ENCODE peak calls at places on chromosomes 6 and 20, in seven cellular contexts. G is neuronal stem cell, B is IMR-90, M is mesendoderm, E is OCI-LY7, T is K562, F is Karpas-422. H is an unnamed sample.

GRCh38 chr6:88921734-88922133 is 41.7 kb downstream of the RNGTT start:
- DNase-seq in G (no peak), B (no peak), M (no peak), E (no peak), T (no peak), F (no peak), H (no peak)

GRCh38 chr6:124964084-124964763 is 2.0 kb downstream of the RNF217 start:
- DNase-seq in G (no peak), B (peak; percentile 65), M (no peak), E (no peak), T (peak; percentile 20), F (no peak), H (no peak)

GRCh38 chr6:21208114-21208795 is 385.3 kb upstream of the SOX4 start:
- DNase-seq in G (no peak), B (no peak), M (no peak), E (no peak), T (no peak), F (peak; percentile 53), H (no peak)

GRCh38 chr6:16747232-16748027 is 13.8 kb downstream of the ATXN1 start:
- DNase-seq in G (no peak), B (peak; percentile 85), M (no peak), E (no peak), T (no peak), F (no peak), H (no peak)

GRCh38 chr6:158011478-158011920 is 29.8 kb downstream of the SYNJ2 start:
- DNase-seq in G (no peak), B (peak; percentile 65), M (no peak), E (no peak), T (no peak), F (no peak), H (no peak)

GRCh38 chr20:46438156-46438750 is 31.8 kb upstream of the ELMO2 start:
- DNase-seq in G (peak; percentile 15), B (peak; percentile 32), M (peak; percentile 56), E (peak; percentile 36), T (peak; percentile 32), F (peak; percentile 92), H (peak; percentile 14)

GRCh38 chr6:14453712-14454466 is 336.3 kb downstream of the CD83 start:
- DNase-seq in G (no peak), B (no peak), M (no peak), E (no peak), T (no peak), F (no peak), H (peak; percentile 32)

GRCh38 chr20:46970937-46971630 is 76.4 kb downstream of the EYA2 start:
- DNase-seq in G (peak; percentile 66), B (peak; percentile 97), M (peak; percentile 99), E (peak; percentile 72), T (peak; percentile 51), F (peak; percentile 66), H (no peak)

GRCh38 chr20:51258582-51259175 is 235.8 kb upstream of the KCNG1 start:
- DNase-seq in G (peak; percentile 15), B (peak; percentile 17), M (peak; percentile 86), E (no peak), T (no peak), F (no peak), H (no peak)

DNA sequence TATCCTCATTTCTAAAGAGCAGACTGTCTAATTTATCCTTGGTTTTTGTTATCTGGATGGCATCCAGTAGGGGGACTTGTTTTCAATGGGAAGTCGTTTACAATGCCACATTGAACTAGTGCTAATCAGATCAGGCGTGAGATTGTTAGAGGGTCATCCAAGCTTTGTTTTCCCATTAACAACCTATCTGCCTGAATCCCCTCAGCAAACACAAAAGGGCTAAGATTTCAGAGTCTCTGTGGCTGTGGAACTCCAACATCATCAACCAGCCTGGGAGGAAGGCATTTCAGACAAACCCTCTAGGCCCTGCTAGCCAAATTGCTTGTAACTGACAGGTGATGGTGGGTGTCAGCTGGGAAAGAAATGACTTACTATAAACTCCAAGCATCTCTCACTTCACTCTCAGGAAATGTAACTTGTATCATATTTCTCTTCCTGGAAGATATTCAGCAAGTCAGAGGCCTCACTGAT is 47.7 kb downstream of the COL19A1 start:
- DNase-seq in G (peak; percentile 84), B (peak; percentile 4), M (peak; percentile 93), E (no peak), T (no peak), F (no peak), H (no peak)
- H3K27ac ChIP-seq in G (no peak overlapping the region), B (no peak overlapping the region), M (peak overlapping the region; percentile 63), E (no peak overlapping the region), T (no peak overlapping the region), F (no peak overlapping the region), H (no peak overlapping the region)

GRCh38 chr20:64027981-64028685 is 7.8 kb upstream of the C20orf204 start:
- DNase-seq in G (no peak), B (no peak), M (no peak), E (no peak), T (no peak), F (no peak), H (no peak)

GRCh38 chr20:64031822-64032314 is 4.1 kb upstream of the C20orf204 start:
- DNase-seq in G (no peak), B (no peak), M (no peak), E (no peak), T (no peak), F (no peak), H (no peak)

GRCh38 chr20:64029293-64030117 is 6.5 kb upstream of the C20orf204 start:
- DNase-seq in G (no peak), B (no peak), M (no peak), E (no peak), T (no peak), F (no peak), H (no peak)

GRCh38 chr20:64032706-64033624 is 3.0 kb upstream of the C20orf204 start:
- DNase-seq in G (no peak), B (no peak), M (no peak), E (no peak), T (no peak), F (no peak), H (no peak)

GRCh38 chr20:64030371-64031134 is 5.4 kb upstream of the C20orf204 start:
- DNase-seq in G (no peak), B (no peak), M (no peak), E (no peak), T (no peak), F (no peak), H (no peak)
- H3K36me3 ChIP-seq in G (peaks cover 92% of the 10 kb centered on the region), B (peaks cover 62% of the 10 kb centered on the region), M (peaks cover 15% of the 10 kb centered on the region), E (peaks cover 82% of the 10 kb centered on the region), T (peaks cover 90% of the 10 kb centered on the region), F (no peaks in the 10 kb centered on the region), H (peaks cover 89% of the 10 kb centered on the region)

DNA sequence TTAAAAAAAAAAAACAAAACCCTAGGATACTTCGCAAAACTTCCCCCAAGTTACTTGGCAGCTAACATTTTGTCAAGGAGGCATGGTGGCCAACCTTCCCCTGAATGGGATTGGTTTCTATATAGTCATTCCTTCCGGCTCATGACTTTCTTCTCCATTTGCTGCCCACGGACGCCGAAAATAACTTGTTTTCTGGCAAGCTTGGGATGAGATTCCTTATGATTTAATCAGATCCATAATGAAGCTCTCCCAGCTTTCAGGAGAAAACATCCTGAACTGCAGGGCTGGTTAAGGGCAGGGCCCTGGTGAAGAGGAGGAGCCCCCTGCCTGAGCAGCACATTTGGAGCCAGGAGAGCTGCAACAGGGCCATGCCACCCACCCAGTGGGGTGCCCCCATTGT is 49.9 kb downstream of the PPP1R16B start:
- DNase-seq in G (no peak), B (peak; percentile 35), M (no peak), E (no peak), T (no peak), F (no peak), H (no peak)
- H3K4me2 ChIP-seq in G (no peak overlapping the region), B (no peak overlapping the region), M (no peak overlapping the region), E (peak overlapping the region; percentile 30), T (no peak overlapping the region), F (no peak overlapping the region), H (no peak overlapping the region)

GRCh38 chr6:45557454-45557853 is 179.7 kb upstream of the SUPT3H start:
- DNase-seq in G (no peak), B (no peak), M (no peak), E (no peak), T (no peak), F (no peak), H (no peak)

GRCh38 chr6:45556828-45557227 is 179.1 kb upstream of the SUPT3H start:
- DNase-seq in G (no peak), B (no peak), M (no peak), E (no peak), T (no peak), F (no peak), H (no peak)

GRCh38 chr6:45555981-45556771 is 178.4 kb upstream of the SUPT3H start:
- DNase-seq in G (no peak), B (peak; percentile 60), M (no peak), E (no peak), T (no peak), F (no peak), H (no peak)

GRCh38 chr6:45554596-45554995 is 176.9 kb upstream of the SUPT3H start:
- DNase-seq in G (no peak), B (peak; percentile 19), M (no peak), E (no peak), T (no peak), F (no peak), H (no peak)

DNA sequence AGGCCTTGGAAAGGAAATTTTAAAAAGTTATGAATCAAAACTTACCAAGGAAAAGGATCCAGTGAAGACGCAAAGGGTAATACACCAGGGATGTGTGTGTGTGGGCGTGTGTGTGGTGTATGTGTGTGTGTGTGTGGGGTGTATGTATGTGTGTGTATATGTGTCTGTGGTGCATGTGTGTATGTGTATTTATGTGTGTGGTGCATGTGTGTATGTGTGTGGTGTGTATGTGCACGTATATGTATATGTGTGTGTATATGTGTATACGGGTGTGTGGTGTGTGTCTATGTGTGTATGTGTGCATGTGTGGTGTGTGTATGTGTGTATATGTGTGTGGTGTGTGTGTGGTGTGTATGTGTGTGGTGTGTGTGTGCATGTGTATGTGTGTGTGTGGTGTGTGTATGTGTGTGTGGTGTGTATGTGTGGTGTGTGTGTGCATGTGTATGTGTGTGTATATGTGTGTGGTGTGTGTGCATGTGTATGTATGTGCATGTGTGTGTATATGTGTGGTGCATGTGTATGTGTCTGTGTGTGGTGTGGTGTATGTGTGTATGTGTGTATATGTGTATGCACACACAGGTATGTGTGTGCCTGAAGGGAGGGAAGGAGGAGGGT is 176.1 kb upstream of the SUPT3H start:
- DNase-seq in G (no peak), B (no peak), M (no peak), E (no peak), T (no peak), F (no peak), H (no peak)
- H3K27ac ChIP-seq in G (no peak overlapping the region), B (no peak overlapping the region), M (no peak overlapping the region), E (no peak overlapping the region), T (no peak overlapping the region), F (no peak overlapping the region), H (no peak overlapping the region)

DNA sequence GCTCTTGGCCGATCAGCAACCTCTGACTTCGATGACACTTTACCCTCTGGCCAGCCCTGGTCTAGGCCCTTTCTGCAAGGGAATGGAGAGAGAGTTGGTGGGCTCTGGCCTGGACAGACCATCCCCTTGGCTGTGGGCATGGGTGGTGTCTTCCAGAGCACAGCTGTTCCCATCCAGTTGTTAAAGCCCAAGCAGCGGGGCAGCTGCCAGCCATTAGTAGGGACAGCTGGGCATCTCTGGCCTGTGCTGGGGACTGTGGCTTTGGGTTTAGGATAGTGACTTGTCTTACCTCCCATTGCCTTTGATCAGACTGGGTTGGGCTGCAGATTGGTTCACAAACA is 2.8 kb downstream of the CDC25B start:
- DNase-seq in G (no peak), B (no peak), M (no peak), E (no peak), T (no peak), F (peak; percentile 29), H (no peak)
- H3K36me3 ChIP-seq in G (peaks cover 36% of the 10 kb centered on the region), B (peaks cover 48% of the 10 kb centered on the region), M (peaks cover 8% of the 10 kb centered on the region), E (peaks cover 58% of the 10 kb centered on the region), T (peaks cover 49% of the 10 kb centered on the region), F (peaks cover 4% of the 10 kb centered on the region), H (peaks cover 74% of the 10 kb centered on the region)